ENCODE peak calls at places on chromosomes 12 and 14, in four cellular contexts. J is stomach, P is mucosa of descending colon, M is astrocyte. E is an unnamed sample. For H3K4me1, the result is how much of the 10 kb centered on the place peaks cover.

GRCh38 chr12:54338682-54339296 is 13.9 kb downstream of the COPZ1 start:
- DNase-seq in P (no peak), M (peak), J (no peak), E (no peak)

GRCh38 chr14:104368751-104369100 is 210.8 kb upstream of the C14orf180 start:
- DNase-seq in J (no peak), M (no peak), P (no peak), E (no peak)

GRCh38 chr12:113214938-113215400 is 6.3 kb upstream of the TPCN1 start:
- DNase-seq in P (no peak), M (peak), J (no peak), E (peak)

GRCh38 chr14:105496831-105497591 is 6.0 kb downstream of the TEDC1 start:
- DNase-seq in M (no peak), J (no peak), P (no peak), E (no peak)

GRCh38 chr14:71714225-71714624 is 218.0 kb upstream of the RGS6 start:
- DNase-seq in P (no peak), M (peak), J (no peak), E (no peak)

GRCh38 chr14:53470351-53471043 is 317.4 kb upstream of the DDHD1 start:
- DNase-seq in J (no peak), M (peak), P (no peak), E (no peak)

GRCh38 chr14:22614240-22614799 is 16.2 kb downstream of the ABHD4 start:
- DNase-seq in M (peak), P (no peak), J (no peak), E (no peak)

GRCh38 chr14:101599234-101599885 is 38.1 kb downstream of the DIO3 start:
- DNase-seq in P (no peak), M (no peak), J (no peak), E (no peak)

GRCh38 chr12:94689646-94690036 is 39.3 kb upstream of the TMCC3 start:
- DNase-seq in J (no peak), P (no peak), M (no peak), E (no peak)

GRCh38 chr12:57148469-57149308 is 1.3 kb upstream of the LRP1-AS start:
- DNase-seq in P (peak), J (peak), M (no peak), E (peak)

GRCh38 chr14:65962952-65963351 is 523.2 kb upstream of the CCDC196 start:
- DNase-seq in J (no peak), P (no peak), M (no peak), E (no peak)

GRCh38 chr12:86683568-86683991 is 427.4 kb upstream of the MGAT4C start:
- DNase-seq in P (no peak), M (peak), J (no peak), E (no peak)

GRCh38 chr12:86052921-86053320 is 178.8 kb downstream of the NTS start:
- DNase-seq in M (no peak), P (no peak), J (no peak), E (no peak)

GRCh38 chr12:113071427-113072112 is 15.0 kb downstream of the DTX1 start:
- DNase-seq in J (no peak), M (no peak), P (no peak), E (no peak)

GRCh38 chr12:9868271-9868815 is 811 bp downstream of the CLEC2B start:
- DNase-seq in J (no peak), M (no peak), P (no peak), E (no peak)

GRCh38 chr14:26621366-26621765 is 23.5 kb upstream of the NOVA1 start:
- DNase-seq in P (no peak), J (no peak), M (peak), E (no peak)

DNA sequence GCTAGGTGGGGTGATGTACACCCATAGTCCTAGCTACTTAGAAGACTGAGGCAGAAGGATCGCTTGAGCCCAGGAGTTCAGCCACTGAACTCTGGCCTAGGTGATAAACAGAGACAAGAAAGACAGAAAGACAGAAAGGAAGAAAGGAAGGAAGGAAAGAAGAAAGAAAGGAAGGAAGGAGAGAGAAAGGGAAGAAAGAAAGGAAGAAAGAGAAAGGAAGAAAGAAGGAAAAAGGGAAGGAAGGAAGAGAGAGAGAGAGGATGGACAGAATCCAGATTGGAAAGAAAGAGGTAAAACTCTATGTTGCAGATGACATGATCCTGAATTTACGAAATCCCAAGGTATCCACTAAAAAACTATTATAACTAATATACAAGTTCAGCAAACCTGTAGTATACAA is 8.2 kb downstream of the INTS13 start:
- DNase-seq in M (no peak), J (no peak), P (no peak), E (no peak)
- H3K4me3 ChIP-seq in M (no peak), J (no peak), P (no peak), E (no peak)

GRCh38 chr14:99576761-99577705 is 27.0 kb downstream of the CCDC85C start:
- DNase-seq in J (no peak), M (peak), P (no peak), E (no peak)

GRCh38 chr14:99576304-99576703 is 27.7 kb downstream of the CCDC85C start:
- DNase-seq in M (no peak), P (no peak), J (no peak), E (no peak)

GRCh38 chr14:99574099-99574880 is 29.7 kb downstream of the CCDC85C start:
- DNase-seq in P (peak), M (peak), J (peak), E (no peak)

GRCh38 chr14:99573436-99574098 is 30.4 kb downstream of the CCDC85C start:
- DNase-seq in M (no peak), J (no peak), P (no peak), E (no peak)

GRCh38 chr14:99575043-99576023 is 28.7 kb downstream of the CCDC85C start:
- DNase-seq in M (peak), P (peak), J (peak), E (no peak)
- TF ChIP-seq CTCF in M (peak), P (no peak), J (no peak), E (no peak)

GRCh38 chr14:92651106-92651792 is 97.2 kb downstream of the LGMN start:
- DNase-seq in J (peak), M (no peak), P (peak), E (no peak)
- H3K4me1 ChIP-seq in J (half or more), M (under half), P (under half), E (under half)

GRCh38 chr14:92039073-92039719 is 663 bp downstream of the TRIP11 start:
- DNase-seq in P (no peak), J (no peak), M (peak), E (no peak)
- H3K4me3 ChIP-seq in P (peak), J (peak), M (peak), E (peak)

GRCh38 chr14:85878874-85879273 is 348.9 kb downstream of the FLRT2 start:
- DNase-seq in M (no peak), P (no peak), J (no peak), E (no peak)

GRCh38 chr14:85883971-85884370 is 354.0 kb downstream of the FLRT2 start:
- DNase-seq in P (no peak), M (no peak), J (no peak), E (no peak)
- TF ChIP-seq CTCF in P (no peak), M (no peak), J (no peak), E (no peak)

DNA sequence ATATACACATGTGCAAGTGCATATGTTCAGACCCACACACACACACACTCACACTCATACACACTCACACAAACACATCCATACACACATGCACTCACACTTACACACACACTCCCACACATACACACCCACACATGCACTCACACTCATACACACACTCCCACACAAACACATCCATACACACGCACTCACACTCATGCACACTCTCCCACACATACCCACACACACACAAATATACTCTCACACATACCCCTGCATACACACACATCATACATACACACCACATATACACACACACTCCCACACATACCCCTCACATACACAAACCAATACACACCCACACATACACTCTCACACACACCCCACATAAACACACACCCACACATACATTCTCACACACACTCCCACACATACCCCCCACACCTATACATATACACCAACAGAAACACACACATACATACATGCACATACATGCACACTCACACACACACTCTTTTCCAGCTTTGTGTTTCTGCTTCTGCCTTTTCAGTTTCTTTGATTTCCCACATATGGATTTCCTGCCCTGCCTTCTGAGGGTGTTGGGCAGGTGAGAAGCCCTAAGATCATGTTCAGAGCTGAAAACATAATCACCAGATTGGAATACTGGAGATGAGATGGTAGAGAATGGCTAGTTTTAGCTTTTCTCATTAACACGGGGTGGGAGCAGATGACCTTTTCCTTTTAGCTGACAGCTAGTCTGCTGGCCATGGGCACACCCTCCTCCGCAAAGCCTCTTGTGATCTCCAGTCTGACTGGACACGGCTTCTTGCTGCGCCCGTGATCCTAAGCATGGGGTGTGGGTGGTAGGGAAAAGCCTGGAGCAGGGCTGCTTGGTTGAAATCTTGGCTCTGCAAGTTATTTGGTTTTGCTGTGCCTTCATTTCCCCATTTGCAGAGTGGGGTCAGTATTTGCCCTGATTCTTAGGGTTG is 214.0 kb downstream of the CHST11 start:
- DNase-seq in P (no peak), J (no peak), M (no peak), E (no peak)
- H3K4me1 ChIP-seq in P (under half), J (half or more), M (under half), E (under half)

GRCh38 chr14:39434401-39434800 is 2.2 kb upstream of the FBXO33 start:
- DNase-seq in M (no peak), J (no peak), P (no peak), E (no peak)

GRCh38 chr14:39432619-39433451 is 602 bp upstream of the FBXO33 start:
- DNase-seq in M (peak), J (peak), P (peak), E (peak)

GRCh38 chr14:39432179-39432618 is at the start of gene FBXO33:
- DNase-seq in J (peak), P (peak), M (peak), E (peak)

GRCh38 chr14:39435241-39435640 is 3.0 kb upstream of the FBXO33 start:
- DNase-seq in M (no peak), J (no peak), P (no peak), E (no peak)

DNA sequence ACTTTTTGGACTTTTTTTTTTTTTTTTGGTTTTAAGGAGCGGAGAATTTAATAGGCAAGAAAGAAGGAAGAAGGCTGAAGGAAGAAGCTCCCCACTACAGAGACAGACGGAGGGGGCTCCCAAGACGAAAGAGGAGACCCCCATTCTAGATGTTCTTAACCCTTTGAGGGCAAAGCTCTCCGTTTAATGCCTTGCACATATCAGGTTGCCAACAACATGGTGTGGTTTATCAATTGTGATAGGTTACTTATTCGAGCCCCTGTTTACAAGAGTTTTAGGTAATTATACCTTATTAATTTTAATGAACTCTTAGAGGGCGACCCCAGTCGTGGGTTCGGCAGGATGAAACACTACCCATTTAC is 1.2 kb upstream of the FBXO33 start:
- DNase-seq in J (no peak), P (no peak), M (no peak), E (no peak)
- H3K4me3 ChIP-seq in J (peak), P (peak), M (peak), E (peak)

E was measured in tibial nerve.